ENCODE peak calls at places on chromosomes 16 and 17, in seven cellular contexts. S is CD8-positive, alpha-beta T cell; L is mesenteric fat pad; W is activated effector memory CD4-positive, alpha-beta T cell treated with anti-CD3 and anti-CD28 coated beads, Interleukin-2, amount 50 U/mL, for 16 hours; N is GM23248; U is AML-193; R is left colon. B is an unnamed sample.

GRCh38 chr16:29777576-29778360 is at the start of gene ZG16:
- DNase-seq in W (no peak), S (no peak), R (no peak), L (no peak), U (no peak), N (no peak), B (no peak)

GRCh38 chr16:67375161-67375560 is 18.1 kb downstream of the TPPP3 start:
- DNase-seq in U (no peak), W (no peak), N (no peak), R (no peak), S (no peak), L (no peak), B (no peak)

GRCh38 chr16:27235055-27235937 is 32.0 kb downstream of the KDM8 start:
- DNase-seq in U (peak), R (peak), W (peak), N (peak), S (peak), L (peak), B (peak)

GRCh38 chr17:44987194-44987882 is 19.2 kb upstream of the C1QL1 start:
- DNase-seq in U (no peak), L (no peak), W (no peak), N (peak), S (no peak), R (no peak), B (no peak)

GRCh38 chr16:51268237-51268636 is 117.2 kb upstream of the SALL1 start:
- DNase-seq in W (no peak), U (no peak), N (no peak), L (no peak), R (no peak), S (no peak), B (no peak)

GRCh38 chr17:82892869-82893565 is 53.2 kb upstream of the ZNF750 start:
- DNase-seq in W (peak), R (no peak), S (peak), L (no peak), U (no peak), N (no peak), B (peak)

GRCh38 chr17:50458290-50458689 is 10.4 kb downstream of the CHAD start:
- DNase-seq in U (no peak), S (no peak), L (no peak), W (no peak), N (no peak), R (no peak), B (no peak)

GRCh38 chr17:65078441-65079160 is 22.1 kb upstream of the GNA13 start:
- DNase-seq in U (no peak), S (no peak), W (no peak), L (peak), N (peak), R (no peak), B (no peak)

GRCh38 chr16:50305441-50306061 is 39.2 kb downstream of the ADCY7 start:
- DNase-seq in U (no peak), L (peak), W (peak), R (peak), S (no peak), N (no peak), B (peak)

GRCh38 chr16:23552171-23552570 is 5.0 kb downstream of the EARS2 start:
- DNase-seq in L (no peak), R (no peak), U (no peak), W (no peak), S (no peak), N (no peak), B (peak)

GRCh38 chr16:20137194-20137593 is 63.5 kb upstream of the GPR139 start:
- DNase-seq in S (no peak), U (no peak), L (no peak), R (no peak), N (no peak), W (no peak), B (no peak)

GRCh38 chr16:88310796-88311605 is 71.8 kb upstream of the ZNF469 start:
- DNase-seq in L (no peak), U (no peak), N (no peak), W (no peak), R (no peak), S (no peak), B (peak)

GRCh38 chr17:75869282-75870141 is 8.9 kb downstream of the TRIM47 start:
- DNase-seq in S (no peak), N (peak), L (no peak), R (peak), U (no peak), W (no peak), B (peak)

GRCh38 chr17:7211512-7212277 is 7.9 kb downstream of the DLG4 start:
- DNase-seq in W (no peak), N (no peak), R (no peak), S (no peak), L (no peak), U (no peak), B (no peak)

GRCh38 chr16:15639061-15639568 is 3.8 kb downstream of the MARF1 start:
- DNase-seq in L (peak), N (no peak), W (peak), S (peak), R (no peak), U (no peak), B (no peak)

GRCh38 chr17:27244481-27245223 is 49.3 kb upstream of the WSB1 start:
- DNase-seq in U (peak), R (no peak), N (peak), L (no peak), W (no peak), S (no peak), B (peak)

GRCh38 chr16:60907645-60908044 is 1128.6 kb downstream of the CDH8 start:
- DNase-seq in R (no peak), L (no peak), N (no peak), W (no peak), U (no peak), S (no peak), B (no peak)

GRCh38 chr17:73090396-73091202 is 1.9 kb downstream of the SLC39A11 start:
- DNase-seq in W (no peak), N (no peak), R (peak), L (peak), S (no peak), U (no peak), B (no peak)

GRCh38 chr16:1311738-1312458 is 2.5 kb downstream of the UBE2I start:
- DNase-seq in S (no peak), U (no peak), W (no peak), N (peak), R (no peak), L (no peak), B (no peak)

GRCh38 chr16:21265104-21265825 is 12.8 kb downstream of the CRYM start:
- DNase-seq in R (no peak), W (no peak), N (peak), L (no peak), U (no peak), S (no peak), B (peak)

GRCh38 chr16:11289202-11289601 is 8.1 kb upstream of the PRM1 start:
- DNase-seq in N (no peak), S (no peak), R (no peak), U (no peak), L (no peak), W (no peak), B (no peak)

GRCh38 chr17:32719702-32720101 is 157.2 kb downstream of the MYO1D start:
- DNase-seq in R (no peak), L (no peak), N (no peak), S (no peak), U (no peak), W (no peak), B (no peak)

GRCh38 chr17:65536573-65537342 is 24.7 kb downstream of the AXIN2 start:
- DNase-seq in U (no peak), L (no peak), S (no peak), R (no peak), W (no peak), N (no peak), B (no peak)

GRCh38 chr16:67311607-67312449 is 14.7 kb downstream of the KCTD19 start:
- DNase-seq in U (no peak), N (peak), R (no peak), S (no peak), L (no peak), W (peak), B (no peak)

GRCh38 chr17:78359216-78359935 is 501 bp downstream of the SOCS3 start:
- DNase-seq in U (no peak), L (no peak), S (no peak), W (peak), N (peak), R (no peak), B (no peak)

GRCh38 chr17:2777242-2777867 is 18.9 kb upstream of the RAP1GAP2 start:
- DNase-seq in L (no peak), W (no peak), S (no peak), N (no peak), U (no peak), R (no peak), B (no peak)

GRCh38 chr16:10578474-10579316 is 1.7 kb downstream of the EMP2 start:
- DNase-seq in N (no peak), U (no peak), W (no peak), S (no peak), R (peak), L (no peak), B (peak)

GRCh38 chr16:74521691-74522090 is 85.2 kb downstream of the GLG1 start:
- DNase-seq in S (no peak), W (no peak), L (no peak), U (no peak), R (no peak), N (peak), B (no peak)

GRCh38 chr17:74455025-74455585 is 11.3 kb upstream of the CD300A start:
- DNase-seq in L (no peak), N (no peak), U (no peak), S (no peak), W (no peak), R (peak), B (peak)